ENCODE peak calls at places on chromosomes 13 and 19, in nine cellular contexts. One of them, this sample, is unnamed.

GRCh38 chr19:14843587-14843986 is 5.1 kb downstream of the OR7A10 start:
- DNase-seq in body of pancreas: no peak
- DNase-seq in stimulated activated CD8-positive, alpha-beta memory T cell treated with anti-CD3 and anti-CD28 coated beads, Interleukin-7, amount 100 ng/mL, for 1 hour: no peak
- DNase-seq in MCF 10A: no peak
- DNase-seq in brain microvascular endothelial cell: no peak
- DNase-seq in AG09309: no peak
- DNase-seq in cardiac fibroblast: no peak
- DNase-seq in CD8-positive, alpha-beta memory T cell: no peak
- DNase-seq in GM23338: no peak
- DNase-seq in this sample: no peak

GRCh38 chr13:106383791-106384190 is 151.7 kb downstream of the EFNB2 start:
- DNase-seq in body of pancreas: no peak
- DNase-seq in stimulated activated CD8-positive, alpha-beta memory T cell treated with anti-CD3 and anti-CD28 coated beads, Interleukin-7, amount 100 ng/mL, for 1 hour: no peak
- DNase-seq in MCF 10A: no peak
- DNase-seq in brain microvascular endothelial cell: no peak
- DNase-seq in AG09309: no peak
- DNase-seq in cardiac fibroblast: no peak
- DNase-seq in CD8-positive, alpha-beta memory T cell: no peak
- DNase-seq in GM23338: no peak
- DNase-seq in this sample: no peak

GRCh38 chr19:425056-425455 is 16.1 kb upstream of the C2CD4C start:
- DNase-seq in body of pancreas: no peak
- DNase-seq in stimulated activated CD8-positive, alpha-beta memory T cell treated with anti-CD3 and anti-CD28 coated beads, Interleukin-7, amount 100 ng/mL, for 1 hour: no peak
- DNase-seq in MCF 10A: no peak
- DNase-seq in brain microvascular endothelial cell: no peak
- DNase-seq in AG09309: no peak
- DNase-seq in cardiac fibroblast: no peak
- DNase-seq in CD8-positive, alpha-beta memory T cell: no peak
- DNase-seq in GM23338: no peak
- DNase-seq in this sample: no peak

GRCh38 chr13:42883771-42884170 is 102.4 kb downstream of the FAM216B start:
- DNase-seq in body of pancreas: peak; percentile 21
- DNase-seq in stimulated activated CD8-positive, alpha-beta memory T cell treated with anti-CD3 and anti-CD28 coated beads, Interleukin-7, amount 100 ng/mL, for 1 hour: no peak
- DNase-seq in MCF 10A: peak; percentile 62
- DNase-seq in brain microvascular endothelial cell: peak; percentile 63
- DNase-seq in AG09309: no peak
- DNase-seq in cardiac fibroblast: peak; percentile 79
- DNase-seq in CD8-positive, alpha-beta memory T cell: no peak
- DNase-seq in GM23338: no peak
- DNase-seq in this sample: no peak

GRCh38 chr13:44932850-44933251 is 56.4 kb downstream of the NUFIP1 start:
- DNase-seq in body of pancreas: peak; percentile 45
- DNase-seq in stimulated activated CD8-positive, alpha-beta memory T cell treated with anti-CD3 and anti-CD28 coated beads, Interleukin-7, amount 100 ng/mL, for 1 hour: no peak
- DNase-seq in MCF 10A: peak; percentile 36
- DNase-seq in brain microvascular endothelial cell: peak; percentile 84
- DNase-seq in AG09309: peak; percentile 25
- DNase-seq in cardiac fibroblast: peak; percentile 87
- DNase-seq in CD8-positive, alpha-beta memory T cell: no peak
- DNase-seq in GM23338: no peak
- DNase-seq in this sample: no peak

GRCh38 chr19:46296722-46297431 is at the start of gene HIF3A:
- DNase-seq in body of pancreas: peak; percentile 63
- DNase-seq in stimulated activated CD8-positive, alpha-beta memory T cell treated with anti-CD3 and anti-CD28 coated beads, Interleukin-7, amount 100 ng/mL, for 1 hour: no peak
- DNase-seq in MCF 10A: no peak
- DNase-seq in brain microvascular endothelial cell: no peak
- DNase-seq in AG09309: no peak
- DNase-seq in cardiac fibroblast: peak; percentile 78
- DNase-seq in CD8-positive, alpha-beta memory T cell: no peak
- DNase-seq in GM23338: peak; percentile 99
- DNase-seq in this sample: no peak

GRCh38 chr19:52453324-52454094 is at the start of gene ZNF578:
- DNase-seq in body of pancreas: peak; percentile 71
- DNase-seq in stimulated activated CD8-positive, alpha-beta memory T cell treated with anti-CD3 and anti-CD28 coated beads, Interleukin-7, amount 100 ng/mL, for 1 hour: peak; percentile 41
- DNase-seq in MCF 10A: no peak
- DNase-seq in brain microvascular endothelial cell: peak; percentile 81
- DNase-seq in AG09309: peak; percentile 43
- DNase-seq in cardiac fibroblast: peak; percentile 89
- DNase-seq in CD8-positive, alpha-beta memory T cell: peak; percentile 60
- DNase-seq in GM23338: peak; percentile 90
- DNase-seq in this sample: peak; percentile 34

GRCh38 chr13:76677047-76677446 is 209.2 kb downstream of the KCTD12 start:
- DNase-seq in body of pancreas: peak; percentile 26
- DNase-seq in stimulated activated CD8-positive, alpha-beta memory T cell treated with anti-CD3 and anti-CD28 coated beads, Interleukin-7, amount 100 ng/mL, for 1 hour: no peak
- DNase-seq in MCF 10A: no peak
- DNase-seq in brain microvascular endothelial cell: peak; percentile 82
- DNase-seq in AG09309: no peak
- DNase-seq in cardiac fibroblast: peak; percentile 83
- DNase-seq in CD8-positive, alpha-beta memory T cell: no peak
- DNase-seq in GM23338: no peak
- DNase-seq in this sample: no peak

GRCh38 chr19:51327066-51327985 is 14.6 kb downstream of the VSIG10L start:
- DNase-seq in body of pancreas: peak; percentile 44
- DNase-seq in stimulated activated CD8-positive, alpha-beta memory T cell treated with anti-CD3 and anti-CD28 coated beads, Interleukin-7, amount 100 ng/mL, for 1 hour: peak; percentile 17
- DNase-seq in MCF 10A: no peak
- DNase-seq in brain microvascular endothelial cell: peak; percentile 42
- DNase-seq in AG09309: no peak
- DNase-seq in cardiac fibroblast: peak; percentile 60
- DNase-seq in CD8-positive, alpha-beta memory T cell: peak; percentile 40
- DNase-seq in GM23338: peak; percentile 92
- DNase-seq in this sample: peak; percentile 29

GRCh38 chr19:516884-517424 is 9.7 kb downstream of the TPGS1 start:
- DNase-seq in body of pancreas: no peak
- DNase-seq in stimulated activated CD8-positive, alpha-beta memory T cell treated with anti-CD3 and anti-CD28 coated beads, Interleukin-7, amount 100 ng/mL, for 1 hour: no peak
- DNase-seq in MCF 10A: no peak
- DNase-seq in brain microvascular endothelial cell: no peak
- DNase-seq in AG09309: no peak
- DNase-seq in cardiac fibroblast: no peak
- DNase-seq in CD8-positive, alpha-beta memory T cell: no peak
- DNase-seq in GM23338: no peak
- DNase-seq in this sample: no peak